ENCODE peak calls at places on chromosomes 4 and X, in ten cellular contexts. One of them, this sample, is unnamed. For H3K4me1, the result is how much of the 10 kb centered on the place peaks cover.

GRCh38 chrX:131633285-131633917 is 89.5 kb downstream of the OR13H1 start:
- DNase-seq in pancreas: peak
- DNase-seq in mucosa of descending colon: peak
- DNase-seq in thoracic aorta: no peak
- DNase-seq in PC-3: peak
- DNase-seq in Peyer's patch: no peak
- DNase-seq in hepatocyte: peak
- DNase-seq in lower lobe of right lung: no peak
- DNase-seq in tibial artery: no peak
- DNase-seq in IMR-90: peak
- DNase-seq in this sample: no peak

GRCh38 chr4:187996502-187997177 is 1.1 kb downstream of the ZFP42 start:
- DNase-seq in mucosa of descending colon: no peak
- DNase-seq in IMR-90: no peak
- DNase-seq in pancreas: no peak
- DNase-seq in tibial artery: no peak
- DNase-seq in thoracic aorta: no peak
- DNase-seq in hepatocyte: no peak
- DNase-seq in lower lobe of right lung: no peak
- DNase-seq in Peyer's patch: no peak
- DNase-seq in PC-3: no peak
- DNase-seq in this sample: no peak

GRCh38 chr4:38572798-38573197 is 91.2 kb upstream of the KLF3 start:
- DNase-seq in IMR-90: no peak
- DNase-seq in PC-3: no peak
- DNase-seq in tibial artery: no peak
- DNase-seq in mucosa of descending colon: no peak
- DNase-seq in thoracic aorta: no peak
- DNase-seq in lower lobe of right lung: no peak
- DNase-seq in Peyer's patch: no peak
- DNase-seq in pancreas: no peak
- DNase-seq in hepatocyte: no peak
- DNase-seq in this sample: no peak

GRCh38 chrX:44101300-44101699 is 128.1 kb upstream of the NDP start:
- DNase-seq in tibial artery: no peak
- DNase-seq in Peyer's patch: no peak
- DNase-seq in thoracic aorta: no peak
- DNase-seq in pancreas: no peak
- DNase-seq in PC-3: peak
- DNase-seq in hepatocyte: no peak
- DNase-seq in lower lobe of right lung: no peak
- DNase-seq in IMR-90: no peak
- DNase-seq in mucosa of descending colon: no peak
- DNase-seq in this sample: no peak

GRCh38 chr4:73499996-73500765 is 18.6 kb downstream of the AFM start:
- DNase-seq in PC-3: peak
- DNase-seq in tibial artery: no peak
- DNase-seq in hepatocyte: peak
- DNase-seq in lower lobe of right lung: no peak
- DNase-seq in thoracic aorta: no peak
- DNase-seq in IMR-90: peak
- DNase-seq in Peyer's patch: no peak
- DNase-seq in pancreas: no peak
- DNase-seq in mucosa of descending colon: no peak
- DNase-seq in this sample: no peak

GRCh38 chr4:2159931-2160330 is 82.0 kb downstream of the HAUS3 start:
- DNase-seq in lower lobe of right lung: no peak
- DNase-seq in hepatocyte: no peak
- DNase-seq in thoracic aorta: no peak
- DNase-seq in Peyer's patch: no peak
- DNase-seq in pancreas: no peak
- DNase-seq in IMR-90: peak
- DNase-seq in tibial artery: no peak
- DNase-seq in mucosa of descending colon: no peak
- DNase-seq in PC-3: no peak
- DNase-seq in this sample: no peak

GRCh38 chrX:149152941-149153340 is 352.2 kb downstream of the IDS start:
- DNase-seq in IMR-90: no peak
- DNase-seq in thoracic aorta: no peak
- DNase-seq in PC-3: no peak
- DNase-seq in tibial artery: no peak
- DNase-seq in pancreas: no peak
- DNase-seq in Peyer's patch: no peak
- DNase-seq in mucosa of descending colon: no peak
- DNase-seq in hepatocyte: no peak
- DNase-seq in lower lobe of right lung: no peak
- DNase-seq in this sample: no peak

GRCh38 chrX:136733613-136734012 is 47.1 kb downstream of the ARHGEF6 start:
- DNase-seq in tibial artery: no peak
- DNase-seq in hepatocyte: no peak
- DNase-seq in pancreas: no peak
- DNase-seq in IMR-90: no peak
- DNase-seq in thoracic aorta: no peak
- DNase-seq in PC-3: no peak
- DNase-seq in mucosa of descending colon: no peak
- DNase-seq in lower lobe of right lung: no peak
- DNase-seq in Peyer's patch: no peak
- DNase-seq in this sample: no peak

GRCh38 chr4:109703664-109704351 is 563 bp upstream of the CASP6 start:
- DNase-seq in IMR-90: no peak
- DNase-seq in thoracic aorta: no peak
- DNase-seq in Peyer's patch: no peak
- DNase-seq in mucosa of descending colon: no peak
- DNase-seq in tibial artery: no peak
- DNase-seq in PC-3: peak
- DNase-seq in lower lobe of right lung: no peak
- DNase-seq in pancreas: no peak
- DNase-seq in hepatocyte: peak
- DNase-seq in this sample: no peak

GRCh38 chrX:21723097-21723496 is 34.8 kb downstream of the SMPX start:
- DNase-seq in thoracic aorta: no peak
- DNase-seq in pancreas: no peak
- DNase-seq in IMR-90: peak
- DNase-seq in Peyer's patch: no peak
- DNase-seq in hepatocyte: peak
- DNase-seq in lower lobe of right lung: no peak
- DNase-seq in PC-3: peak
- DNase-seq in tibial artery: no peak
- DNase-seq in mucosa of descending colon: no peak
- DNase-seq in this sample: no peak

GRCh38 chr4:91325495-91325894 is 978.3 kb upstream of the GRID2 start:
- DNase-seq in Peyer's patch: no peak
- DNase-seq in pancreas: no peak
- DNase-seq in hepatocyte: peak
- DNase-seq in IMR-90: no peak
- DNase-seq in tibial artery: no peak
- DNase-seq in thoracic aorta: peak
- DNase-seq in PC-3: peak
- DNase-seq in lower lobe of right lung: no peak
- DNase-seq in mucosa of descending colon: no peak
- DNase-seq in this sample: no peak

GRCh38 chr4:181365671-181366070 is 877.5 kb upstream of the TENM3 start:
- DNase-seq in thoracic aorta: no peak
- DNase-seq in tibial artery: no peak
- DNase-seq in Peyer's patch: no peak
- DNase-seq in lower lobe of right lung: no peak
- DNase-seq in IMR-90: no peak
- DNase-seq in pancreas: no peak
- DNase-seq in hepatocyte: no peak
- DNase-seq in mucosa of descending colon: no peak
- DNase-seq in PC-3: no peak
- DNase-seq in this sample: no peak
- H3K4me1 ChIP-seq in thoracic aorta: under half
- H3K4me1 ChIP-seq in tibial artery: under half
- H3K4me1 ChIP-seq in Peyer's patch: under half
- H3K4me1 ChIP-seq in lower lobe of right lung: under half
- H3K4me1 ChIP-seq in IMR-90: under half
- H3K4me1 ChIP-seq in pancreas: under half
- H3K4me1 ChIP-seq in hepatocyte: under half
- H3K4me1 ChIP-seq in mucosa of descending colon: under half
- H3K4me1 ChIP-seq in PC-3: under half
- H3K4me1 ChIP-seq in this sample: under half

DNA sequence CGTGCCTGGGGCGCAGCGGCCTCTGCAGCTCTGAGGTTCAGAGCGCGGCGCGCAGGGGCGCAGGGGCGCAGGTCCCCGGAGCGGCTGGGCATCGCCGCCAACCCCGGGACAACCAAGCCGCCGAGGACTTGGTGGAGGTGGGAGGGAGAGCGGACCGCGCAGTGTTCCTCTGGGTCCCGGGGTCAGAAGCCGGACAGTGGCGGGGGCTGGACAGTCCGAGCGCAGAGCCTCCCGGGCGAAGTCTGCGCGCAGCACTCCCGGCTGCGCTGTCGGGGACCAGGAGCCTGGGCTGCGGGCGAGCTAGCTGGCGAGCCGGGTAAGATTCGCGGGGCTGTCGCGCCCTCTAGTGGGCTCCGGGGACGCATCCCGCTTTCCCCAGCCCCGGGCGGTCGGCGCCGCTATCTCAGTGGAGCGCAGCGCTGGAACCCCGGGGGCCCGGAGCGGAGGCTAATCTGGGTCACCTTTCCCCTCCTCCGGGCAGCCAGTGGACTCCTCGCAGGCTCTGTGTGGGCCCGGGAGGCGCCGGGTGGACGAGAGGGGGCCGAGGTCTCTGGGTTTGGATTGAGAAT is 4.1 kb downstream of the PDGFRA start:
- DNase-seq in Peyer's patch: peak
- DNase-seq in hepatocyte: peak
- DNase-seq in mucosa of descending colon: peak
- DNase-seq in IMR-90: peak
- DNase-seq in PC-3: peak
- DNase-seq in tibial artery: peak
- DNase-seq in lower lobe of right lung: peak
- DNase-seq in pancreas: peak
- DNase-seq in thoracic aorta: no peak
- DNase-seq in this sample: peak
- TF ChIP-seq CTCF in Peyer's patch: no peak
- TF ChIP-seq CTCF in hepatocyte: peak
- TF ChIP-seq CTCF in mucosa of descending colon: peak
- TF ChIP-seq CTCF in IMR-90: peak
- TF ChIP-seq CTCF in PC-3: peak
- TF ChIP-seq CTCF in tibial artery: peak
- TF ChIP-seq CTCF in lower lobe of right lung: peak
- TF ChIP-seq CTCF in pancreas: peak
- TF ChIP-seq CTCF in thoracic aorta: peak
- TF ChIP-seq CTCF in this sample: peak

GRCh38 chrX:134183665-134184064 is 53.3 kb upstream of the CCDC160 start:
- DNase-seq in PC-3: no peak
- DNase-seq in IMR-90: no peak
- DNase-seq in Peyer's patch: no peak
- DNase-seq in lower lobe of right lung: no peak
- DNase-seq in tibial artery: no peak
- DNase-seq in mucosa of descending colon: no peak
- DNase-seq in pancreas: no peak
- DNase-seq in thoracic aorta: no peak
- DNase-seq in hepatocyte: no peak
- DNase-seq in this sample: no peak
- H3K4me1 ChIP-seq in PC-3: under half
- H3K4me1 ChIP-seq in IMR-90: under half
- H3K4me1 ChIP-seq in Peyer's patch: under half
- H3K4me1 ChIP-seq in lower lobe of right lung: under half
- H3K4me1 ChIP-seq in tibial artery: under half
- H3K4me1 ChIP-seq in mucosa of descending colon: under half
- H3K4me1 ChIP-seq in pancreas: under half
- H3K4me1 ChIP-seq in thoracic aorta: under half
- H3K4me1 ChIP-seq in hepatocyte: under half
- H3K4me1 ChIP-seq in this sample: under half

DNA sequence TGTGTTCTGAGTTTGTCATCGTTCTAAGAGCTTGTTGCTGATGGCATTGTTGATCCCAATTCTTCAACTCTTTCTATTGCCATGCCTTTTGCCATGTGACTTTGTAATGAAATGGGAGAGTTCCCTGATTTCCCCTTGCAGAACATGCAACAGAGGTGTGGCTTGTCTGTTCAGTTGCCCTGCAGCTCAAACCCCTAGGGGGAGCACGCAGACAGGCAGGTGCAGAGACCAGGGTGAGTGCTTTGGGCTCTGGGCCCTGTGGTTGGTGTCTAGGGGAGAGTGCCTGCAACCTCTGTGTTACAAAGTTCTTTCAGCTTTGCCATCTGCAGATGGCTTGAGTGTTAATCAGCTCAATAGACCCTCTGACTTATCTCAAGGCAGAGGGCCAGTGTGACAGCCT is 332.7 kb downstream of the MID1IP1 start:
- DNase-seq in Peyer's patch: peak
- DNase-seq in hepatocyte: peak
- DNase-seq in tibial artery: no peak
- DNase-seq in PC-3: peak
- DNase-seq in pancreas: no peak
- DNase-seq in thoracic aorta: no peak
- DNase-seq in IMR-90: no peak
- DNase-seq in lower lobe of right lung: no peak
- DNase-seq in mucosa of descending colon: peak
- DNase-seq in this sample: no peak
- TF ChIP-seq CTCF in Peyer's patch: no peak
- TF ChIP-seq CTCF in hepatocyte: no peak
- TF ChIP-seq CTCF in tibial artery: no peak
- TF ChIP-seq CTCF in PC-3: peak
- TF ChIP-seq CTCF in pancreas: no peak
- TF ChIP-seq CTCF in thoracic aorta: no peak
- TF ChIP-seq CTCF in IMR-90: no peak
- TF ChIP-seq CTCF in lower lobe of right lung: no peak
- TF ChIP-seq CTCF in mucosa of descending colon: peak
- TF ChIP-seq CTCF in this sample: no peak

GRCh38 chr4:30757357-30757756 is 37.2 kb downstream of the PCDH7 start:
- DNase-seq in thoracic aorta: no peak
- DNase-seq in mucosa of descending colon: no peak
- DNase-seq in tibial artery: no peak
- DNase-seq in IMR-90: peak
- DNase-seq in hepatocyte: peak
- DNase-seq in lower lobe of right lung: no peak
- DNase-seq in pancreas: no peak
- DNase-seq in Peyer's patch: no peak
- DNase-seq in PC-3: peak
- DNase-seq in this sample: no peak
- H3K4me1 ChIP-seq in thoracic aorta: half or more
- H3K4me1 ChIP-seq in mucosa of descending colon: under half
- H3K4me1 ChIP-seq in tibial artery: half or more
- H3K4me1 ChIP-seq in IMR-90: under half
- H3K4me1 ChIP-seq in hepatocyte: under half
- H3K4me1 ChIP-seq in lower lobe of right lung: under half
- H3K4me1 ChIP-seq in pancreas: under half
- H3K4me1 ChIP-seq in Peyer's patch: under half
- H3K4me1 ChIP-seq in PC-3: under half
- H3K4me1 ChIP-seq in this sample: under half

GRCh38 chr4:134865675-134866074 is 664.1 kb upstream of the PABPC4L start:
- DNase-seq in Peyer's patch: no peak
- DNase-seq in hepatocyte: no peak
- DNase-seq in mucosa of descending colon: no peak
- DNase-seq in lower lobe of right lung: no peak
- DNase-seq in thoracic aorta: no peak
- DNase-seq in IMR-90: no peak
- DNase-seq in tibial artery: no peak
- DNase-seq in pancreas: no peak
- DNase-seq in PC-3: no peak
- DNase-seq in this sample: no peak
- TF ChIP-seq CTCF in Peyer's patch: no peak
- TF ChIP-seq CTCF in hepatocyte: peak
- TF ChIP-seq CTCF in mucosa of descending colon: no peak
- TF ChIP-seq CTCF in lower lobe of right lung: no peak
- TF ChIP-seq CTCF in thoracic aorta: no peak
- TF ChIP-seq CTCF in IMR-90: no peak
- TF ChIP-seq CTCF in tibial artery: no peak
- TF ChIP-seq CTCF in pancreas: no peak
- TF ChIP-seq CTCF in PC-3: peak
- TF ChIP-seq CTCF in this sample: no peak

GRCh38 chr4:185730387-185730786 is 81.6 kb downstream of the SORBS2 start:
- DNase-seq in Peyer's patch: no peak
- DNase-seq in hepatocyte: no peak
- DNase-seq in mucosa of descending colon: no peak
- DNase-seq in thoracic aorta: no peak
- DNase-seq in PC-3: no peak
- DNase-seq in tibial artery: no peak
- DNase-seq in pancreas: no peak
- DNase-seq in lower lobe of right lung: no peak
- DNase-seq in IMR-90: no peak
- DNase-seq in this sample: no peak
- H3K4me1 ChIP-seq in Peyer's patch: under half
- H3K4me1 ChIP-seq in hepatocyte: under half
- H3K4me1 ChIP-seq in mucosa of descending colon: under half
- H3K4me1 ChIP-seq in thoracic aorta: half or more
- H3K4me1 ChIP-seq in PC-3: under half
- H3K4me1 ChIP-seq in tibial artery: half or more
- H3K4me1 ChIP-seq in pancreas: under half
- H3K4me1 ChIP-seq in lower lobe of right lung: under half
- H3K4me1 ChIP-seq in IMR-90: under half
- H3K4me1 ChIP-seq in this sample: under half

This sample was measured in esophagus squamous epithelium.